ENCODE peak calls at places on chromosomes 3 and 15, in six cellular contexts. B is cardiac fibroblast, O is cardiac muscle cell, Q is neural progenitor cell, G is right lobe of liver, C is choroid plexus epithelial cell. W is an unnamed sample.

GRCh38 chr3:42651248-42652091 is 2.0 kb upstream of the ZBTB47 start:
- DNase-seq in G (no peak), O (no peak), C (no peak), B (peak), Q (no peak), W (peak)

GRCh38 chr3:173699353-173699752 is 301.8 kb downstream of the NLGN1 start:
- DNase-seq in O (no peak), B (no peak), Q (no peak), G (no peak), C (no peak), W (no peak)

GRCh38 chr15:91853501-91853967 is at the start of gene SLCO3A1:
- DNase-seq in Q (peak), O (peak), B (peak), C (no peak), G (peak), W (peak)

GRCh38 chr3:98027084-98027445 is 8.1 kb downstream of the GABRR3 start:
- DNase-seq in G (no peak), B (peak), Q (no peak), O (no peak), C (peak), W (no peak)

GRCh38 chr3:66756468-66757036 is 241.6 kb upstream of the KBTBD8 start:
- DNase-seq in G (no peak), C (no peak), O (no peak), Q (no peak), B (no peak), W (no peak)

GRCh38 chr3:50156991-50157493 is 1.9 kb downstream of the SEMA3F start:
- DNase-seq in C (peak), B (peak), Q (peak), G (no peak), O (no peak), W (no peak)

GRCh38 chr15:39629376-39629775 is 48.5 kb downstream of the THBS1 start:
- DNase-seq in C (peak), B (peak), Q (no peak), O (no peak), G (no peak), W (no peak)

GRCh38 chr3:143443851-143444331 is 324.3 kb downstream of the CHST2 start:
- DNase-seq in C (peak), Q (no peak), B (peak), G (no peak), O (no peak), W (peak)

GRCh38 chr3:195064300-195064931 is 206.5 kb downstream of the XXYLT1 start:
- DNase-seq in O (no peak), B (no peak), G (no peak), C (no peak), Q (no peak), W (no peak)

GRCh38 chr3:139558351-139559170 is 19.0 kb upstream of the RBP1 start:
- DNase-seq in O (no peak), G (no peak), Q (no peak), C (no peak), B (no peak), W (no peak)

GRCh38 chr3:66985336-66985920 is 12.7 kb upstream of the KBTBD8 start:
- DNase-seq in G (no peak), C (no peak), Q (no peak), B (peak), O (no peak), W (peak)

GRCh38 chr3:143307613-143308183 is 188.1 kb downstream of the CHST2 start:
- DNase-seq in C (peak), G (no peak), O (no peak), Q (no peak), B (peak), W (peak)

GRCh38 chr15:100602822-100603393 is 519 bp downstream of the ASB7 start:
- DNase-seq in Q (peak), C (peak), O (peak), B (peak), G (no peak), W (peak)

GRCh38 chr3:9340450-9341009 is 22.3 kb upstream of the THUMPD3 start:
- DNase-seq in B (peak), Q (no peak), C (peak), G (no peak), O (no peak), W (peak)

GRCh38 chr3:113617726-113618125 is 78.7 kb downstream of the USF3 start:
- DNase-seq in Q (no peak), B (no peak), O (no peak), C (no peak), G (no peak), W (no peak)

GRCh38 chr3:192435241-192435640 is 292.1 kb downstream of the FGF12 start:
- DNase-seq in O (no peak), B (no peak), C (no peak), G (no peak), Q (peak), W (no peak)

GRCh38 chr3:178915365-178915764 is 156.2 kb downstream of the ZMAT3 start:
- DNase-seq in Q (no peak), B (no peak), O (no peak), G (no peak), C (no peak), W (no peak)

GRCh38 chr3:4672727-4673126 is 179.6 kb downstream of the ITPR1 start:
- DNase-seq in C (no peak), B (no peak), Q (no peak), G (no peak), O (no peak), W (no peak)

GRCh38 chr15:66023322-66023972 is 154.2 kb downstream of the RAB11A start:
- DNase-seq in B (no peak), Q (peak), C (peak), G (no peak), O (no peak), W (no peak)

GRCh38 chr3:71305246-71306206 is 278.0 kb downstream of the FOXP1 start:
- DNase-seq in O (peak), B (peak), C (peak), G (no peak), Q (peak), W (no peak)

GRCh38 chr3:33372218-33373081 is 67.8 kb downstream of the UBP1 start:
- DNase-seq in O (peak), B (peak), Q (peak), G (no peak), C (peak), W (peak)

GRCh38 chr15:91752081-91752810 is 101.3 kb upstream of the SLCO3A1 start:
- DNase-seq in Q (no peak), O (no peak), G (no peak), C (no peak), B (no peak), W (no peak)

GRCh38 chr3:113662824-113663223 is 33.6 kb downstream of the USF3 start:
- DNase-seq in Q (no peak), B (no peak), C (no peak), G (peak), O (no peak), W (no peak)

GRCh38 chr15:96274087-96274440 is 56.4 kb upstream of the NR2F2 start:
- DNase-seq in G (no peak), B (no peak), C (no peak), O (no peak), Q (no peak), W (no peak)

GRCh38 chr3:45499529-45499928 is 95.0 kb upstream of the LIMD1 start:
- DNase-seq in G (no peak), C (peak), B (peak), O (no peak), Q (no peak), W (peak)

GRCh38 chr3:63968612-63969350 is 54.5 kb downstream of the PSMD6 start:
- DNase-seq in O (no peak), Q (no peak), B (no peak), G (no peak), C (peak), W (no peak)
- H3K4me3 ChIP-seq in O (no peak), Q (peak), B (no peak), G (peak), C (no peak), W (peak)

DNA sequence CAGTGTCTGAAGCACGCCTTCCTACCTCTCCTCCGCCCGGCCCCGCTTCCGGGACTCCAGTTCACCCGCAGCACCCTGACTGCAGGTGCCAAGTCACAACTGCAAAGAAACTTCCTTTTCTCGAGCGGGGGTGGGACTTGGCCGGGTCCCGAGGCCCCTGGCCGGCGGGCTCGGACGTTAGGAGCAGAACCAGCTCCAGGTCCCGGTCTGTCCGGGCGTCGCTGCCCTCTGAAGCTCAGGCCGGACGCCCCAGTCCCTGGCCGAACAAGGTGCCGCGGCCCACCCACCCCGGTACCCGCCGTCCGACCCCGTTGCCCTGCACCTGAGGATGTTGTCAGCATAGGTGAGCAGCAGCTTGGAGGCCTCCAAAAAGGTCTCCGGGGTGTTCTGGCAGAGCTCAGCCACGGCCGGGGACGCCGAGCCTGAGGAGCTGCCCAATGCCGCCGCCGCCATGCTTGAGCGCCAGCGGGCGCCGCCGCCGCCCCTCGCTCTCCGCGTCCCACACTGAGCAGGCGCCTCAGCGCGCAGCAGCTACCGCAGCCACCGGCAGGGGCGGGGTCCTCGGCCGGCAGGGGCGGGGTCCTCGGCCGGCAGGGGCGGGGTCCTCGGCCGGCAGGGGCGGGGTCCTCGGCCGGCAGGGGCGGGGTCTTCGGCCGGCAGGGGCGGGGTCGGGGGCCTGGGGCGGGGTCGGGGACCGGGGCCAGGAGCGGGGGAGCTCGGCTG is at the start of gene NGLY1:
- DNase-seq in Q (peak), C (peak), G (peak), B (peak), O (peak), W (peak)
- TF ChIP-seq CTCF in Q (peak), C (no peak), G (peak), B (no peak), O (no peak), W (no peak)

DNA sequence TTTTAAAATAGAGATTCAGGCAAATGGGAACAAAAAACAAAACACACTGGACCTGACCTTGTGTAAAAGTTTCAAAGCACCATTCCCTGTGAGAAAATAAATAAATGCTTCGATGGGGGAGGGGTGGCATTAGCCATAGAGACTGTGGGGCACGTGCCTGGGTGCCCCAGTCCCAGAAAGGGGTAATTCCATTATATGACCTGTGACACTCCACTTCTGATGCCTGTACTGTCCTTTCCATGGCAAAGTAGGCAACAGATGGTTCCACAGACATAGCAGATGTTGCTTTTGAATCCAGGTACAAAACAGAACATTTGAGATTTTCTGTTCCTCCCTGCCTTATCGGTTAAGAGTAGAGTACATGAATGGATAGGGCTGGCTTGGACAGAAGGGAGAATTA is 3.9 kb downstream of the PHLDB2 start:
- DNase-seq in C (no peak), G (no peak), O (no peak), Q (no peak), B (no peak), W (no peak)
- H3K4me3 ChIP-seq in C (no peak), G (no peak), O (no peak), Q (no peak), B (no peak), W (peak)

GRCh38 chr15:23574742-23575141 is 9.3 kb downstream of the MKRN3 start:
- DNase-seq in Q (no peak), G (no peak), B (no peak), O (no peak), C (no peak), W (no peak)
- TF ChIP-seq CTCF in Q (peak), G (no peak), B (no peak), O (no peak), C (no peak), W (no peak)

GRCh38 chr15:93846148-93846547 is 385.2 kb upstream of the MCTP2 start:
- DNase-seq in B (no peak), O (no peak), G (no peak), Q (no peak), C (no peak), W (no peak)
- H3K4me3 ChIP-seq in B (no peak), O (no peak), G (no peak), Q (no peak), C (no peak), W (no peak)

GRCh38 chr15:44368367-44368766 is 59.1 kb upstream of the CTDSPL2 start:
- DNase-seq in C (no peak), B (no peak), G (no peak), Q (no peak), O (no peak), W (no peak)

GRCh38 chr15:44370830-44371229 is 56.6 kb upstream of the CTDSPL2 start:
- DNase-seq in O (no peak), G (no peak), C (no peak), B (no peak), Q (no peak), W (no peak)
- TF ChIP-seq CTCF in O (no peak), G (no peak), C (no peak), B (no peak), Q (no peak), W (no peak)

GRCh38 chr15:57379487-57379886 is 3.2 kb downstream of the CGNL1 start:
- DNase-seq in O (no peak), Q (no peak), G (no peak), C (no peak), B (no peak), W (no peak)

GRCh38 chr15:57375827-57376694 is at the start of gene CGNL1:
- DNase-seq in B (peak), Q (peak), O (peak), G (peak), C (no peak), W (no peak)

GRCh38 chr15:57377478-57377847 is 1.2 kb downstream of the CGNL1 start:
- DNase-seq in Q (no peak), G (peak), C (no peak), O (no peak), B (no peak), W (no peak)

GRCh38 chr15:57373882-57374276 is 2.4 kb upstream of the CGNL1 start:
- DNase-seq in C (no peak), B (no peak), O (no peak), Q (no peak), G (no peak), W (no peak)

GRCh38 chr15:57376695-57377477 is 581 bp downstream of the CGNL1 start:
- DNase-seq in C (peak), B (peak), Q (peak), G (peak), O (peak), W (no peak)
- H3K4me3 ChIP-seq in C (peak), B (peak), Q (peak), G (peak), O (peak), W (peak)

GRCh38 chr3:52106951-52107611 is 47.1 kb downstream of the POC1A start:
- DNase-seq in Q (no peak), C (no peak), O (no peak), G (no peak), B (no peak), W (no peak)

GRCh38 chr3:52112056-52112455 is 42.2 kb downstream of the POC1A start:
- DNase-seq in B (no peak), O (no peak), C (no peak), Q (no peak), G (no peak), W (no peak)

GRCh38 chr3:52109556-52110380 is 44.5 kb downstream of the POC1A start:
- DNase-seq in G (no peak), B (peak), O (no peak), C (peak), Q (no peak), W (peak)

GRCh38 chr3:52110502-52110901 is 43.7 kb downstream of the POC1A start:
- DNase-seq in C (no peak), B (no peak), G (no peak), Q (no peak), O (peak), W (no peak)

GRCh38 chr3:52108302-52109232 is 45.7 kb downstream of the POC1A start:
- DNase-seq in C (peak), Q (no peak), O (peak), G (no peak), B (peak), W (peak)
- TF ChIP-seq CTCF in C (peak), Q (no peak), O (peak), G (no peak), B (peak), W (peak)

GRCh38 chr3:52227117-52227516 is 1.7 kb upstream of the TLR9 start:
- DNase-seq in C (no peak), O (no peak), Q (no peak), B (no peak), G (no peak), W (no peak)
- H3K4me3 ChIP-seq in C (no peak), O (no peak), Q (no peak), B (no peak), G (no peak), W (no peak)

DNA sequence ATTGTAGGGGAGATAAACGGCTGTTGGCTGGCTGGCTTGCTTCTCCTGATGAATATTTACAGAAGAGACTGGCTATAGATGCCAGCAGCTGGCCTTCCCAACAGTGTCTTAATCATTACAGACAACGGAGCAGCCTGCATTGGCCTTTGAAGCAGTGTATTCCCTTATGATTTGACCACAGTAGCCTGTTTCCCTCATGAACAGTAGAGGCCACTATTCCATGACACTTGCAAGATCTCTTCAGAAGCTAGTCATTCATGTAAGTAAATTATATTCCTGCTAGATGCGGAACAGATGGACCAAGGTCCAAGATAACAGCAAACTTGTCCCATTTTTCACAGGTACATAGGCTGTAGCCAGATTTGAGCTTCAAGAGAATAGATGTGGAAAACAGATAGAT is 47.3 kb downstream of the TMCO5A start:
- DNase-seq in B (peak), O (peak), Q (peak), G (no peak), C (peak), W (peak)
- TF ChIP-seq CTCF in B (peak), O (peak), Q (peak), G (peak), C (peak), W (peak)

W was measured in fibroblast of villous mesenchyme.